ENCODE peak calls at places on chromosome 4, in five cellular contexts. E is sigmoid colon, O is HCT116, S is upper lobe of left lung, I is breast epithelium. N is an unnamed sample.

GRCh38 chr4:52038109-52038912 is at the start of gene SGCB:
- DNase-seq in E (peak), O (no peak), S (peak), I (peak), N (peak)

GRCh38 chr4:118286685-118287084 is 66.1 kb downstream of the PRSS12 start:
- DNase-seq in E (no peak), O (no peak), S (no peak), I (no peak), N (no peak)

GRCh38 chr4:180946188-180946587 is 1297.0 kb upstream of the TENM3 start:
- DNase-seq in E (no peak), O (no peak), S (no peak), I (no peak), N (no peak)

GRCh38 chr4:2878346-2878745 is 34.7 kb downstream of the ADD1 start:
- DNase-seq in E (no peak), O (no peak), S (no peak), I (no peak), N (no peak)

GRCh38 chr4:152780267-152780811 is 585 bp downstream of the ARFIP1 start:
- DNase-seq in E (no peak), O (no peak), S (no peak), I (no peak), N (no peak)

GRCh38 chr4:159358226-159358625 is 255.3 kb downstream of the RAPGEF2 start:
- DNase-seq in E (no peak), O (no peak), S (no peak), I (no peak), N (no peak)

GRCh38 chr4:136651932-136652331 is 880.4 kb downstream of the PCDH18 start:
- DNase-seq in E (no peak), O (no peak), S (no peak), I (no peak), N (no peak)

GRCh38 chr4:65834707-65835106 is 164.4 kb upstream of the EPHA5 start:
- DNase-seq in E (no peak), O (no peak), S (no peak), I (no peak), N (no peak)

GRCh38 chr4:140103676-140104075 is 50.3 kb downstream of the MAML3 start:
- DNase-seq in E (no peak), O (no peak), S (no peak), I (no peak), N (no peak)

GRCh38 chr4:176236909-176237308 is 32.1 kb downstream of the ASB5 start:
- DNase-seq in E (no peak), O (no peak), S (no peak), I (no peak), N (no peak)

GRCh38 chr4:105092356-105092755 is 54.3 kb upstream of the TET2 start:
- DNase-seq in E (no peak), O (no peak), S (no peak), I (no peak), N (no peak)

GRCh38 chr4:84433603-84434232 is 65.4 kb downstream of the NKX6-1 start:
- DNase-seq in E (no peak), O (no peak), S (no peak), I (no peak), N (no peak)

GRCh38 chr4:151468715-151469696 is 60.0 kb downstream of the FHIP1A start:
- DNase-seq in E (no peak), O (no peak), S (no peak), I (no peak), N (no peak)

GRCh38 chr4:33134366-33134765 is 2414.2 kb downstream of the PCDH7 start:
- DNase-seq in E (no peak), O (no peak), S (no peak), I (no peak), N (no peak)

GRCh38 chr4:119728185-119728584 is 99.6 kb upstream of the PDE5A start:
- DNase-seq in E (no peak), O (no peak), S (no peak), I (no peak), N (no peak)

GRCh38 chr4:14269824-14270223 is 642.3 kb upstream of the BOD1L1 start:
- DNase-seq in E (no peak), O (no peak), S (no peak), I (no peak), N (no peak)

GRCh38 chr4:149897784-149898183 is 82.1 kb upstream of the IQCM start:
- DNase-seq in E (no peak), O (peak), S (no peak), I (no peak), N (no peak)

GRCh38 chr4:171794528-171794927 is 18.7 kb upstream of the GALNTL6 start:
- DNase-seq in E (no peak), O (no peak), S (no peak), I (no peak), N (no peak)
- TF ChIP-seq POLR2A in E (no peak), O (no peak), S (no peak), I (no peak), N (no peak)

GRCh38 chr4:184331155-184331995 is 113.7 kb upstream of the ENPP6 start:
- DNase-seq in E (no peak), O (no peak), S (no peak), I (peak), N (no peak)
- H3K4me3 ChIP-seq in E (no peak), O (no peak), S (no peak), I (no peak), N (no peak)

DNA sequence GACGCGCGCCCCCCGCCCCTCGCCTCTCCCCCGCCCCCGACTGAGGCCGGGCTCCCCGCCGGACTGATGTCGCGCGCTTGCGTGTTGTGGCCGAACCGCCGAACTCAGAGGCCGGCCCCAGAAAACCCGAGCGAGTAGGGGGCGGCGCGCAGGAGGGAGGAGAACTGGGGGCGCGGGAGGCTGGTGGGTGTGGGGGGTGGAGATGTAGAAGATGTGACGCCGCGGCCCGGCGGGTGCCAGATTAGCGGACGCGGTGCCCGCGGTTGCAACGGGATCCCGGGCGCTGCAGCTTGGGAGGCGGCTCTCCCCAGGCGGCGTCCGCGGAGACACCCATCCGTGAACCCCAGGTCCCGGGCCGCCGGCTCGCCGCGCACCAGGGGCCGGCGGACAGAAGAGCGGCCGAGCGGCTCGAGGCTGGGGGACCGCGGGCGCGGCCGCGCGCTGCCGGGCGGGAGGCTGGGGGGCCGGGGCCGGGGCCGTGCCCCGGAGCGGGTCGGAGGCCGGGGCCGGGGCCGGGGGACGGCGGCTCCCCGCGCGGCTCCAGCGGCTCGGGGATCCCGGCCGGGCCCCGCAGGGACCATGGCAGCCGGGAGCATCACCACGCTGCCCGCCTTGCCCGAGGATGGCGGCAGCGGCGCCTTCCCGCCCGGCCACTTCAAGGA is at the start of gene FGF2:
- DNase-seq in E (peak), O (no peak), S (peak), I (peak), N (peak)
- TF ChIP-seq POLR2AphosphoS5 in E (peak), O (no peak), S (no peak), I (no peak), N (no peak)

GRCh38 chr4:126113058-126113457 is 798.3 kb downstream of the FAT4 start:
- DNase-seq in E (no peak), O (no peak), S (no peak), I (no peak), N (no peak)

GRCh38 chr4:126106658-126107057 is 791.9 kb downstream of the FAT4 start:
- DNase-seq in E (no peak), O (peak), S (no peak), I (no peak), N (no peak)

GRCh38 chr4:126109836-126110235 is 795.1 kb downstream of the FAT4 start:
- DNase-seq in E (no peak), O (no peak), S (no peak), I (no peak), N (no peak)
- TF ChIP-seq POLR2A in E (no peak), O (no peak), S (no peak), I (no peak), N (no peak)

DNA sequence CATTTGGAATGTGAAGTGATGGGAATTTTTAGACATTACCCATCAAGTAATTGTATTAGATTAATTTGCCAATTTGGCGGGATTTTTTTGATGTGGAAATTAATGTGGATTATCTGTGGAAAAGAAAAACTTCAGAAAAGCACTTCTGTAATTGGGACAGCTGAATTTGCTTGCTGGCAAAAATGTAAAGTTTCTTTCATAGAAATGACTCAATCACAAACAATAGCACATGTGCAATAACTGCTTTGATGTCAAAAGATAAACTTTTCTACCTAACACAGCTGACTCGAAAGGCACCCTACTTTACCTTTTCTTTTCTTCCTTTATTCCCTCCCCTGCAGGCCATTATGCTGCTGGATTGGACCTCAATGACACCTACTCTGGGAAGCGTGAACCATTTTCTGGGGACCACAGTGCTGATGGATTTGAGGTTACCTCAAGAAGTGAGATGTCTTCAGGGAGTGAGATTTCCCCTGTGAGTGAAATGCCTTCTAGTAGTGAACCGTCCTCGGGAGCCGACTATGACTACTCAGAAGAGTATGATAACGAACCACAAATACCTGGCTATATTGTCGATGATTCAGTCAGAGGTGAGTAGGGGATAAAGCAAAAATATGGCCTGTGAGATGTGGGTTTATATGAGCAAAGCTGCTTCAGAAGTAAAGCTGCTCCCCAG is 1.4 kb downstream of the AREG start:
- DNase-seq in E (no peak), O (no peak), S (no peak), I (no peak), N (no peak)
- H3K4me3 ChIP-seq in E (no peak), O (peak), S (peak), I (peak), N (no peak)

N was measured in spleen.